ENCODE peak calls at places on chromosomes 2 and 18, in five cellular contexts. One of them, this sample, is unnamed.

GRCh38 chr2:236663671-236664101 is 94.1 kb downstream of the ACKR3 start:
- DNase-seq in H9: no peak
- DNase-seq in effector CD4-positive, alpha-beta T cell: no peak
- DNase-seq in NCI-H1694: no peak
- DNase-seq in stimulated activated naive CD8-positive, alpha-beta T cell treated with anti-CD3 and anti-CD28 coated beads, Interleukin-15, amount 100 ng/mL, for 72 hours: no peak
- DNase-seq in this sample: peak; percentile 73

GRCh38 chr2:109703798-109704197 is 89.6 kb downstream of the SOWAHC start:
- DNase-seq in H9: no peak
- DNase-seq in effector CD4-positive, alpha-beta T cell: no peak
- DNase-seq in NCI-H1694: no peak
- DNase-seq in stimulated activated naive CD8-positive, alpha-beta T cell treated with anti-CD3 and anti-CD28 coated beads, Interleukin-15, amount 100 ng/mL, for 72 hours: no peak
- DNase-seq in this sample: no peak

GRCh38 chr2:201568217-201568820 is 75.0 kb downstream of the TMEM237 start:
- DNase-seq in H9: no peak
- DNase-seq in effector CD4-positive, alpha-beta T cell: no peak
- DNase-seq in NCI-H1694: no peak
- DNase-seq in stimulated activated naive CD8-positive, alpha-beta T cell treated with anti-CD3 and anti-CD28 coated beads, Interleukin-15, amount 100 ng/mL, for 72 hours: no peak
- DNase-seq in this sample: no peak

GRCh38 chr2:47034973-47035609 is 119.5 kb upstream of the MCFD2 start:
- DNase-seq in H9: no peak
- DNase-seq in effector CD4-positive, alpha-beta T cell: no peak
- DNase-seq in NCI-H1694: no peak
- DNase-seq in stimulated activated naive CD8-positive, alpha-beta T cell treated with anti-CD3 and anti-CD28 coated beads, Interleukin-15, amount 100 ng/mL, for 72 hours: no peak
- DNase-seq in this sample: no peak

GRCh38 chr2:16386431-16386830 is 279.2 kb downstream of the CYRIA start:
- DNase-seq in H9: no peak
- DNase-seq in effector CD4-positive, alpha-beta T cell: no peak
- DNase-seq in NCI-H1694: no peak
- DNase-seq in stimulated activated naive CD8-positive, alpha-beta T cell treated with anti-CD3 and anti-CD28 coated beads, Interleukin-15, amount 100 ng/mL, for 72 hours: no peak
- DNase-seq in this sample: no peak

GRCh38 chr2:68877079-68877772 is 6.0 kb upstream of the BMP10 start:
- DNase-seq in H9: no peak
- DNase-seq in effector CD4-positive, alpha-beta T cell: no peak
- DNase-seq in NCI-H1694: no peak
- DNase-seq in stimulated activated naive CD8-positive, alpha-beta T cell treated with anti-CD3 and anti-CD28 coated beads, Interleukin-15, amount 100 ng/mL, for 72 hours: no peak
- DNase-seq in this sample: no peak

GRCh38 chr2:10993001-10993481 is 81.3 kb downstream of the KCNF1 start:
- DNase-seq in H9: no peak
- DNase-seq in effector CD4-positive, alpha-beta T cell: no peak
- DNase-seq in NCI-H1694: no peak
- DNase-seq in stimulated activated naive CD8-positive, alpha-beta T cell treated with anti-CD3 and anti-CD28 coated beads, Interleukin-15, amount 100 ng/mL, for 72 hours: no peak
- DNase-seq in this sample: no peak

GRCh38 chr2:64866797-64867196 is 122.4 kb upstream of the SLC1A4 start:
- DNase-seq in H9: no peak
- DNase-seq in effector CD4-positive, alpha-beta T cell: no peak
- DNase-seq in NCI-H1694: no peak
- DNase-seq in stimulated activated naive CD8-positive, alpha-beta T cell treated with anti-CD3 and anti-CD28 coated beads, Interleukin-15, amount 100 ng/mL, for 72 hours: no peak
- DNase-seq in this sample: peak; percentile 92

GRCh38 chr2:231016576-231017249 is 20.6 kb upstream of the C2orf72 start:
- DNase-seq in H9: no peak
- DNase-seq in effector CD4-positive, alpha-beta T cell: no peak
- DNase-seq in NCI-H1694: no peak
- DNase-seq in stimulated activated naive CD8-positive, alpha-beta T cell treated with anti-CD3 and anti-CD28 coated beads, Interleukin-15, amount 100 ng/mL, for 72 hours: no peak
- DNase-seq in this sample: no peak

GRCh38 chr18:3995476-3996102 is 459.5 kb downstream of the DLGAP1 start:
- DNase-seq in H9: peak; percentile 53
- DNase-seq in effector CD4-positive, alpha-beta T cell: peak; percentile 13
- DNase-seq in NCI-H1694: peak; percentile 79
- DNase-seq in stimulated activated naive CD8-positive, alpha-beta T cell treated with anti-CD3 and anti-CD28 coated beads, Interleukin-15, amount 100 ng/mL, for 72 hours: peak; percentile 49
- DNase-seq in this sample: peak; percentile 38

GRCh38 chr2:20177556-20178403 is 47.1 kb downstream of the SDC1 start:
- DNase-seq in H9: no peak
- DNase-seq in effector CD4-positive, alpha-beta T cell: no peak
- DNase-seq in NCI-H1694: no peak
- DNase-seq in stimulated activated naive CD8-positive, alpha-beta T cell treated with anti-CD3 and anti-CD28 coated beads, Interleukin-15, amount 100 ng/mL, for 72 hours: no peak
- DNase-seq in this sample: no peak

GRCh38 chr2:29376541-29376940 is 261.3 kb downstream of the CLIP4 start:
- DNase-seq in H9: no peak
- DNase-seq in effector CD4-positive, alpha-beta T cell: no peak
- DNase-seq in NCI-H1694: no peak
- DNase-seq in stimulated activated naive CD8-positive, alpha-beta T cell treated with anti-CD3 and anti-CD28 coated beads, Interleukin-15, amount 100 ng/mL, for 72 hours: no peak
- DNase-seq in this sample: no peak

GRCh38 chr18:78901923-78902794 is 77.5 kb upstream of the SALL3 start:
- DNase-seq in H9: no peak
- DNase-seq in effector CD4-positive, alpha-beta T cell: no peak
- DNase-seq in NCI-H1694: no peak
- DNase-seq in stimulated activated naive CD8-positive, alpha-beta T cell treated with anti-CD3 and anti-CD28 coated beads, Interleukin-15, amount 100 ng/mL, for 72 hours: no peak
- DNase-seq in this sample: no peak

GRCh38 chr2:236790991-236791390 is 221.4 kb downstream of the ACKR3 start:
- DNase-seq in H9: no peak
- DNase-seq in effector CD4-positive, alpha-beta T cell: no peak
- DNase-seq in NCI-H1694: no peak
- DNase-seq in stimulated activated naive CD8-positive, alpha-beta T cell treated with anti-CD3 and anti-CD28 coated beads, Interleukin-15, amount 100 ng/mL, for 72 hours: no peak
- DNase-seq in this sample: peak; percentile 76

GRCh38 chr2:194870974-194871535 is 786.0 kb upstream of the SLC39A10 start:
- DNase-seq in H9: no peak
- DNase-seq in effector CD4-positive, alpha-beta T cell: no peak
- DNase-seq in NCI-H1694: no peak
- DNase-seq in stimulated activated naive CD8-positive, alpha-beta T cell treated with anti-CD3 and anti-CD28 coated beads, Interleukin-15, amount 100 ng/mL, for 72 hours: no peak
- DNase-seq in this sample: no peak

GRCh38 chr2:55048925-55049793 is 1.1 kb downstream of the RTN4 start:
- DNase-seq in H9: peak; percentile 73
- DNase-seq in effector CD4-positive, alpha-beta T cell: peak; percentile 55
- DNase-seq in NCI-H1694: peak; percentile 61
- DNase-seq in stimulated activated naive CD8-positive, alpha-beta T cell treated with anti-CD3 and anti-CD28 coated beads, Interleukin-15, amount 100 ng/mL, for 72 hours: no peak
- DNase-seq in this sample: peak; percentile 57

GRCh38 chr2:85584857-85585780 is 888 bp downstream of the VAMP5 start:
- DNase-seq in H9: no peak
- DNase-seq in effector CD4-positive, alpha-beta T cell: no peak
- DNase-seq in NCI-H1694: no peak
- DNase-seq in stimulated activated naive CD8-positive, alpha-beta T cell treated with anti-CD3 and anti-CD28 coated beads, Interleukin-15, amount 100 ng/mL, for 72 hours: peak; percentile 15
- DNase-seq in this sample: no peak

GRCh38 chr2:95071856-95072255 is 46.3 kb downstream of the MAL start:
- DNase-seq in H9: no peak
- DNase-seq in effector CD4-positive, alpha-beta T cell: no peak
- DNase-seq in NCI-H1694: no peak
- DNase-seq in stimulated activated naive CD8-positive, alpha-beta T cell treated with anti-CD3 and anti-CD28 coated beads, Interleukin-15, amount 100 ng/mL, for 72 hours: no peak
- DNase-seq in this sample: no peak

GRCh38 chr18:6868033-6868432 is 138.5 kb downstream of the ARHGAP28 start:
- DNase-seq in H9: no peak
- DNase-seq in effector CD4-positive, alpha-beta T cell: no peak
- DNase-seq in NCI-H1694: no peak
- DNase-seq in stimulated activated naive CD8-positive, alpha-beta T cell treated with anti-CD3 and anti-CD28 coated beads, Interleukin-15, amount 100 ng/mL, for 72 hours: no peak
- DNase-seq in this sample: no peak

GRCh38 chr18:72128649-72129048 is 415.5 kb downstream of the CBLN2 start:
- DNase-seq in H9: no peak
- DNase-seq in effector CD4-positive, alpha-beta T cell: no peak
- DNase-seq in NCI-H1694: no peak
- DNase-seq in stimulated activated naive CD8-positive, alpha-beta T cell treated with anti-CD3 and anti-CD28 coated beads, Interleukin-15, amount 100 ng/mL, for 72 hours: no peak
- DNase-seq in this sample: no peak

GRCh38 chr2:119864318-119864717 is 104.6 kb downstream of the PTPN4 start:
- DNase-seq in H9: no peak
- DNase-seq in effector CD4-positive, alpha-beta T cell: no peak
- DNase-seq in NCI-H1694: no peak
- DNase-seq in stimulated activated naive CD8-positive, alpha-beta T cell treated with anti-CD3 and anti-CD28 coated beads, Interleukin-15, amount 100 ng/mL, for 72 hours: no peak
- DNase-seq in this sample: no peak

GRCh38 chr2:2797797-2798196 is 466.7 kb upstream of the MYT1L start:
- DNase-seq in H9: no peak
- DNase-seq in effector CD4-positive, alpha-beta T cell: no peak
- DNase-seq in NCI-H1694: no peak
- DNase-seq in stimulated activated naive CD8-positive, alpha-beta T cell treated with anti-CD3 and anti-CD28 coated beads, Interleukin-15, amount 100 ng/mL, for 72 hours: no peak
- DNase-seq in this sample: no peak

GRCh38 chr2:239106314-239106908 is 258.5 kb downstream of the TWIST2 start:
- DNase-seq in H9: peak; percentile 66
- DNase-seq in effector CD4-positive, alpha-beta T cell: no peak
- DNase-seq in NCI-H1694: peak; percentile 39
- DNase-seq in stimulated activated naive CD8-positive, alpha-beta T cell treated with anti-CD3 and anti-CD28 coated beads, Interleukin-15, amount 100 ng/mL, for 72 hours: no peak
- DNase-seq in this sample: peak; percentile 24

GRCh38 chr18:21928925-21929324 is 188.3 kb downstream of the MIB1 start:
- DNase-seq in H9: no peak
- DNase-seq in effector CD4-positive, alpha-beta T cell: no peak
- DNase-seq in NCI-H1694: no peak
- DNase-seq in stimulated activated naive CD8-positive, alpha-beta T cell treated with anti-CD3 and anti-CD28 coated beads, Interleukin-15, amount 100 ng/mL, for 72 hours: no peak
- DNase-seq in this sample: no peak

This sample was measured in AG09319.